ENCODE peak calls at places on chromosomes 13 and 19, in eight cellular contexts. Z, R, J, G, B, M, F and O are unnamed samples.

GRCh38 chr13:20528451-20528850 is 2.8 kb upstream of the CRYL1 start:
- DNase-seq in Z (no peak), J (no peak), F (no peak), G (no peak), B (no peak), M (no peak), R (no peak), O (no peak)

GRCh38 chr13:107329991-107330390 is 762.1 kb upstream of the ARGLU1 start:
- DNase-seq in B (no peak), G (no peak), R (no peak), F (no peak), Z (no peak), J (no peak), M (no peak), O (no peak)

GRCh38 chr13:114017028-114017630 is 43.3 kb upstream of the C13orf46 start:
- DNase-seq in F (no peak), J (no peak), M (no peak), R (no peak), B (no peak), G (no peak), Z (no peak), O (peak; percentile 36)

GRCh38 chr19:30731596-30731995 is 359.4 kb downstream of the ZNF536 start:
- DNase-seq in R (no peak), J (no peak), B (no peak), F (no peak), Z (no peak), G (no peak), M (no peak), O (no peak)

GRCh38 chr13:43079392-43079931 is 56.1 kb downstream of the DNAJC15 start:
- DNase-seq in G (no peak), B (no peak), M (no peak), J (no peak), R (no peak), Z (no peak), F (no peak), O (no peak)

GRCh38 chr19:1568320-1569019 is at the start of gene MEX3D:
- DNase-seq in Z (no peak), B (peak; percentile 78), G (peak; percentile 89), R (peak; percentile 64), F (peak; percentile 84), J (peak; percentile 57), M (peak; percentile 85), O (peak; percentile 90)

GRCh38 chr13:48403929-48404328 is 9.0 kb downstream of the LPAR6 start:
- DNase-seq in Z (no peak), F (no peak), G (no peak), J (no peak), M (no peak), R (no peak), B (no peak), O (no peak)

GRCh38 chr19:38953677-38954076 is 21.9 kb downstream of the FBXO17 start:
- DNase-seq in J (no peak), M (no peak), B (no peak), R (no peak), G (no peak), F (no peak), Z (no peak), O (no peak)

GRCh38 chr19:52007436-52007804 is 591 bp downstream of the ZNF615 start:
- DNase-seq in M (peak; percentile 41), Z (no peak), R (peak; percentile 16), J (no peak), B (no peak), F (peak; percentile 11), G (no peak), O (peak; percentile 12)

GRCh38 chr13:57739791-57740190 is 108.2 kb downstream of the PCDH17 start:
- DNase-seq in G (no peak), Z (no peak), R (no peak), J (no peak), F (no peak), B (no peak), M (no peak), O (no peak)

GRCh38 chr13:32881074-32881791 is 135.0 kb upstream of the KL start:
- DNase-seq in Z (no peak), G (peak; percentile 7), M (no peak), J (no peak), F (no peak), R (no peak), B (no peak), O (no peak)

GRCh38 chr13:50412046-50412617 is 396.9 kb downstream of the KCNRG start:
- DNase-seq in G (no peak), M (no peak), J (no peak), F (no peak), R (no peak), B (no peak), Z (no peak), O (no peak)

GRCh38 chr13:85982102-85982501 is 182.9 kb upstream of the SLITRK6 start:
- DNase-seq in R (no peak), M (no peak), B (no peak), F (no peak), G (no peak), Z (no peak), J (no peak), O (no peak)